ENCODE peak calls at places on chromosomes 5 and 9, in four cellular contexts. One of them, this sample, is unnamed.

GRCh38 chr9:132268725-132269352 is 85.9 kb downstream of the SETX start:
- DNase-seq in tibial artery: peak; percentile 57
- DNase-seq in GM23338: peak; percentile 84
- DNase-seq in PC-9: peak; percentile 34
- DNase-seq in this sample: peak; percentile 78

GRCh38 chr9:132319421-132320110 is 35.2 kb downstream of the SETX start:
- DNase-seq in tibial artery: no peak
- DNase-seq in GM23338: peak; percentile 44
- DNase-seq in PC-9: no peak
- DNase-seq in this sample: no peak

GRCh38 chr5:120366047-120366446 is 98.1 kb upstream of the PRR16 start:
- DNase-seq in tibial artery: no peak
- DNase-seq in GM23338: no peak
- DNase-seq in PC-9: no peak
- DNase-seq in this sample: no peak

GRCh38 chr5:52800394-52801213 is 12.9 kb downstream of the ITGA1 start:
- DNase-seq in tibial artery: peak; percentile 75
- DNase-seq in GM23338: peak; percentile 66
- DNase-seq in PC-9: peak; percentile 76
- DNase-seq in this sample: peak; percentile 69

GRCh38 chr5:72280655-72281069 is 39.4 kb downstream of the MRPS27 start:
- DNase-seq in tibial artery: peak; percentile 24
- DNase-seq in GM23338: peak; percentile 68
- DNase-seq in PC-9: no peak
- DNase-seq in this sample: peak; percentile 40

GRCh38 chr5:103894882-103895281 is 332.3 kb upstream of the NUDT12 start:
- DNase-seq in tibial artery: no peak
- DNase-seq in GM23338: peak; percentile 50
- DNase-seq in PC-9: no peak
- DNase-seq in this sample: peak; percentile 24

GRCh38 chr5:158716668-158717067 is 383.0 kb downstream of the EBF1 start:
- DNase-seq in tibial artery: no peak
- DNase-seq in GM23338: peak; percentile 47
- DNase-seq in PC-9: no peak
- DNase-seq in this sample: no peak

GRCh38 chr5:1008451-1009358 is at the start of gene NKD2:
- DNase-seq in tibial artery: peak; percentile 17
- DNase-seq in GM23338: peak; percentile 69
- DNase-seq in PC-9: no peak
- DNase-seq in this sample: peak; percentile 70

GRCh38 chr5:73770601-73771025 is 144.6 kb downstream of the ARHGEF28 start:
- DNase-seq in tibial artery: no peak
- DNase-seq in GM23338: no peak
- DNase-seq in PC-9: no peak
- DNase-seq in this sample: no peak

GRCh38 chr9:97510797-97511761 is 9.6 kb downstream of the TMOD1 start:
- DNase-seq in tibial artery: no peak
- DNase-seq in GM23338: no peak
- DNase-seq in PC-9: peak; percentile 68
- DNase-seq in this sample: no peak
- H3K4me1 ChIP-seq in tibial artery: peaks cover 17% of the 10 kb centered on the region
- H3K4me1 ChIP-seq in GM23338: no peaks in the 10 kb centered on the region
- H3K4me1 ChIP-seq in PC-9: peaks cover 18% of the 10 kb centered on the region
- H3K4me1 ChIP-seq in this sample: peaks cover 34% of the 10 kb centered on the region

GRCh38 chr9:16371306-16371705 is 499.2 kb downstream of the BNC2 start:
- DNase-seq in tibial artery: no peak
- DNase-seq in GM23338: no peak
- DNase-seq in PC-9: no peak
- DNase-seq in this sample: no peak
- TF ChIP-seq CTCF in tibial artery: no peak
- TF ChIP-seq CTCF in GM23338: no peak
- TF ChIP-seq CTCF in PC-9: no peak
- TF ChIP-seq CTCF in this sample: no peak

GRCh38 chr9:97425336-97425991 is 13.6 kb downstream of the TDRD7 start:
- DNase-seq in tibial artery: no peak
- DNase-seq in GM23338: no peak
- DNase-seq in PC-9: no peak
- DNase-seq in this sample: no peak
- H3K4me3 ChIP-seq in tibial artery: no peak overlapping the region
- H3K4me3 ChIP-seq in GM23338: no peak overlapping the region
- H3K4me3 ChIP-seq in PC-9: no peak overlapping the region
- H3K4me3 ChIP-seq in this sample: no peak overlapping the region

GRCh38 chr9:136697821-136698526 is 10.7 kb upstream of the AGPAT2 start:
- DNase-seq in tibial artery: no peak
- DNase-seq in GM23338: no peak
- DNase-seq in PC-9: no peak
- DNase-seq in this sample: no peak
- H3K4me1 ChIP-seq in tibial artery: no peaks in the 10 kb centered on the region
- H3K4me1 ChIP-seq in GM23338: no peaks in the 10 kb centered on the region
- H3K4me1 ChIP-seq in PC-9: peaks cover 35% of the 10 kb centered on the region
- H3K4me1 ChIP-seq in this sample: no peaks in the 10 kb centered on the region

GRCh38 chr9:34547960-34548603 is 25.3 kb upstream of the ENHO start:
- DNase-seq in tibial artery: peak; percentile 72
- DNase-seq in GM23338: peak; percentile 84
- DNase-seq in PC-9: no peak
- DNase-seq in this sample: peak; percentile 93

GRCh38 chr9:34544035-34544434 is 21.2 kb upstream of the ENHO start:
- DNase-seq in tibial artery: no peak
- DNase-seq in GM23338: no peak
- DNase-seq in PC-9: no peak
- DNase-seq in this sample: no peak

GRCh38 chr9:34546102-34546833 is 23.5 kb upstream of the ENHO start:
- DNase-seq in tibial artery: no peak
- DNase-seq in GM23338: no peak
- DNase-seq in PC-9: no peak
- DNase-seq in this sample: no peak

GRCh38 chr9:34546834-34547827 is 24.3 kb upstream of the ENHO start:
- DNase-seq in tibial artery: no peak
- DNase-seq in GM23338: peak; percentile 91
- DNase-seq in PC-9: no peak
- DNase-seq in this sample: peak; percentile 86

DNA sequence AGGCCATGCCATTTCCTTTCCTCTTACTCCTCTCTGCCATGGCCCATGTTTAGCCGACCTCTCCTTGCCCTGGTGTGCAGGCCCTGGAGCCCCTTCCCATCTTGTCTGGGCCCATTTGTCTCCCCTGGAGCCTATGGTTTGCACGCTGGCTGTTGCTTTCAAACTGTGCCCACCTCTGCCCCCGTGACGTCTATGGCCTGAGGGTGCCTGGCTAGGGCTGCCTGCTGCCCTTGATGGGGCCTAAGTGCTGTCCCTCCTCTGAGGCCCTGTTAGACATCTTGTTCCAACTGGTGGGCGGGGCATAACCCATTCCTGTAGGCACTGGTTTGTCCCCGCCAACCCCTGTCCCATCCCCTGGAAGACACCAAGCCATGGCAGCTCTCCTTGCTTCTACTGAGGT is 22.7 kb upstream of the ENHO start:
- DNase-seq in tibial artery: no peak
- DNase-seq in GM23338: no peak
- DNase-seq in PC-9: no peak
- DNase-seq in this sample: no peak
- TF ChIP-seq CTCF in tibial artery: no peak
- TF ChIP-seq CTCF in GM23338: no peak
- TF ChIP-seq CTCF in PC-9: no peak
- TF ChIP-seq CTCF in this sample: no peak

DNA sequence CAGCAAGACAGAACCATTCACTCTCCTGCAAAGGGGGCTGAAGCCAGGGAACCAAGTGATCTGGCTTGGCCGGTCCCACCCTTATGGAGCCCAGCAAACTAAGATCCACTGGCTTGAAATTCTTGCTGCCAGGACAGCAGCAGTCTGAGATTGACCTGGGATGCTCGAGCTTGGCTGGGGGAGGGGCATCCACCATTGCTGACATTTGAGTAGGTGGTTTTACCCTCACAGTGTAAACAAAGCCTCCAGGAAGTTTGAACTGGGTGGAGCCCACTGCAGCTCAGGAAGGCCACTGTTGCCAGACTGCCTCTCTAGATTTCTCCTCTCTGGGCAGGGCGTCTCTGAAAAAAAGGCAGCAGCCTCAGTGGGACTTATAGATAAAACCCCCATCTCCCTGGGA is 60.5 kb downstream of the TNFSF8 start:
- DNase-seq in tibial artery: no peak
- DNase-seq in GM23338: peak; percentile 79
- DNase-seq in PC-9: no peak
- DNase-seq in this sample: no peak
- H3K4me3 ChIP-seq in tibial artery: no peak overlapping the region
- H3K4me3 ChIP-seq in GM23338: no peak overlapping the region
- H3K4me3 ChIP-seq in PC-9: no peak overlapping the region
- H3K4me3 ChIP-seq in this sample: no peak overlapping the region

GRCh38 chr9:93960971-93961841 is 6.1 kb upstream of the BARX1 start:
- DNase-seq in tibial artery: no peak
- DNase-seq in GM23338: no peak
- DNase-seq in PC-9: no peak
- DNase-seq in this sample: no peak
- H3K4me1 ChIP-seq in tibial artery: peaks cover 32% of the 10 kb centered on the region
- H3K4me1 ChIP-seq in GM23338: peaks cover 43% of the 10 kb centered on the region
- H3K4me1 ChIP-seq in PC-9: no peaks in the 10 kb centered on the region
- H3K4me1 ChIP-seq in this sample: no peaks in the 10 kb centered on the region

GRCh38 chr5:57383093-57383861 is 99.3 kb downstream of the ACTBL2 start:
- DNase-seq in tibial artery: no peak
- DNase-seq in GM23338: peak; percentile 5
- DNase-seq in PC-9: peak; percentile 89
- DNase-seq in this sample: peak; percentile 77
- TF ChIP-seq CTCF in tibial artery: peak; percentile 38
- TF ChIP-seq CTCF in GM23338: no peak
- TF ChIP-seq CTCF in PC-9: no peak
- TF ChIP-seq CTCF in this sample: peak; percentile 47

DNA sequence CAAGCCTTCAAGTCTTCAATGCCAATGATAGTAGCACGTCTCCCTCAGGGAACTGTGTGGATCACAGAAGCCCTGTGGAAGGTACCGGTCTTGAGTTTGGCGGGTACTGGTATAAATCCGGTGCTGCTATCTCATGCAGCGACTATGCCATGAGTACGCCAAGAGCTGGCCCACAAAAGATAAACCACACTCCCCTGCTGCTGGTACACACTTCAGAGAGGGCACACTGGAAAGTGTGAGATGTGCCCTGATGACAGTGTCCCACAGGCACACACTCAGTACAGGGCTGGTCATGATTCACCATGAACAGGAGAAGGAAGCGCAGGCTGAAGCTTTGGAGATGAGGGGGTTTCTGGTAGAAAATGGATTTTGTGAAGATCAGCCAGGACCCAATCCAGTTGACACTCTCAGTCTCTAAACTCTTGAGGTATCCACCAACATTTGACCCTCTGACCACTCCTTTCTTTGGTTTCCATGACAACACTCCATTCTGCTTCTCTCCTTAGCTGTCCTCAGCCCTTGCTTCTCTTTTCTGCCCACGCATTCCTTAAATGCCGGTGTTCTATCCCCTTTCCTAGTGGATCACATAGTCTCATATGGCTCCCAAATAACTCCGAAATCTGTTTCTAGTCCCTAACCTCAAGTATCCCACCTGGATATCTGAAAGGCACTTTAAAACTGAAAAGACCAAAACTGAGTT is 5.1 kb downstream of the AMACR start:
- DNase-seq in tibial artery: no peak
- DNase-seq in GM23338: no peak
- DNase-seq in PC-9: no peak
- DNase-seq in this sample: no peak
- H3K4me3 ChIP-seq in tibial artery: no peak overlapping the region
- H3K4me3 ChIP-seq in GM23338: no peak overlapping the region
- H3K4me3 ChIP-seq in PC-9: no peak overlapping the region
- H3K4me3 ChIP-seq in this sample: no peak overlapping the region